ENCODE peak calls at places on chromosomes 12 and 14, in six cellular contexts. One of them, this sample, is unnamed.

GRCh38 chr14:52342849-52343606 is 28.9 kb downstream of the PTGER2 start:
- DNase-seq in uterus: no peak
- DNase-seq in upper lobe of right lung: no peak
- DNase-seq in mammary epithelial cell: peak; percentile 58
- DNase-seq in mucosa of descending colon: no peak
- DNase-seq in endodermal cell: no peak
- DNase-seq in this sample: no peak

GRCh38 chr12:110071504-110071903 is 23.2 kb upstream of the C12orf76 start:
- DNase-seq in uterus: no peak
- DNase-seq in upper lobe of right lung: no peak
- DNase-seq in mammary epithelial cell: no peak
- DNase-seq in mucosa of descending colon: no peak
- DNase-seq in endodermal cell: no peak
- DNase-seq in this sample: no peak

GRCh38 chr14:53226553-53226952 is 73.4 kb upstream of the DDHD1 start:
- DNase-seq in uterus: no peak
- DNase-seq in upper lobe of right lung: no peak
- DNase-seq in mammary epithelial cell: peak; percentile 15
- DNase-seq in mucosa of descending colon: no peak
- DNase-seq in endodermal cell: no peak
- DNase-seq in this sample: no peak

GRCh38 chr14:20556500-20557211 is 4.2 kb downstream of the RNASE9 start:
- DNase-seq in uterus: no peak
- DNase-seq in upper lobe of right lung: no peak
- DNase-seq in mammary epithelial cell: no peak
- DNase-seq in mucosa of descending colon: no peak
- DNase-seq in endodermal cell: no peak
- DNase-seq in this sample: no peak

GRCh38 chr12:117733292-117733805 is 235.4 kb downstream of the KSR2 start:
- DNase-seq in uterus: no peak
- DNase-seq in upper lobe of right lung: no peak
- DNase-seq in mammary epithelial cell: no peak
- DNase-seq in mucosa of descending colon: no peak
- DNase-seq in endodermal cell: no peak
- DNase-seq in this sample: no peak

GRCh38 chr14:61296707-61297502 is 15.8 kb upstream of the TMEM30B start:
- DNase-seq in uterus: no peak
- DNase-seq in upper lobe of right lung: no peak
- DNase-seq in mammary epithelial cell: peak; percentile 37
- DNase-seq in mucosa of descending colon: no peak
- DNase-seq in endodermal cell: no peak
- DNase-seq in this sample: peak; percentile 65

GRCh38 chr12:65786041-65786440 is 38.2 kb upstream of the HMGA2 start:
- DNase-seq in uterus: no peak
- DNase-seq in upper lobe of right lung: no peak
- DNase-seq in mammary epithelial cell: no peak
- DNase-seq in mucosa of descending colon: no peak
- DNase-seq in endodermal cell: no peak
- DNase-seq in this sample: no peak

GRCh38 chr12:50390284-50390683 is 6.1 kb downstream of the FAM186A start:
- DNase-seq in uterus: no peak
- DNase-seq in upper lobe of right lung: no peak
- DNase-seq in mammary epithelial cell: peak; percentile 92
- DNase-seq in mucosa of descending colon: no peak
- DNase-seq in endodermal cell: no peak
- DNase-seq in this sample: peak; percentile 76

GRCh38 chr12:98371419-98371818 is 144.0 kb upstream of the TMPO start:
- DNase-seq in uterus: no peak
- DNase-seq in upper lobe of right lung: no peak
- DNase-seq in mammary epithelial cell: no peak
- DNase-seq in mucosa of descending colon: no peak
- DNase-seq in endodermal cell: no peak
- DNase-seq in this sample: no peak

GRCh38 chr14:100664234-100664633 is 62.5 kb upstream of the DLK1 start:
- DNase-seq in uterus: no peak
- DNase-seq in upper lobe of right lung: no peak
- DNase-seq in mammary epithelial cell: no peak
- DNase-seq in mucosa of descending colon: no peak
- DNase-seq in endodermal cell: peak; percentile 53
- DNase-seq in this sample: no peak

GRCh38 chr12:15011162-15011561 is 38.3 kb downstream of the PDE6H start:
- DNase-seq in uterus: no peak
- DNase-seq in upper lobe of right lung: no peak
- DNase-seq in mammary epithelial cell: no peak
- DNase-seq in mucosa of descending colon: no peak
- DNase-seq in endodermal cell: peak; percentile 63
- DNase-seq in this sample: no peak

GRCh38 chr12:127480775-127481314 is 786.1 kb upstream of the TMEM132C start:
- DNase-seq in uterus: no peak
- DNase-seq in upper lobe of right lung: no peak
- DNase-seq in mammary epithelial cell: no peak
- DNase-seq in mucosa of descending colon: no peak
- DNase-seq in endodermal cell: no peak
- DNase-seq in this sample: peak; percentile 21

GRCh38 chr14:66015046-66015780 is 471.0 kb upstream of the CCDC196 start:
- DNase-seq in uterus: no peak
- DNase-seq in upper lobe of right lung: no peak
- DNase-seq in mammary epithelial cell: no peak
- DNase-seq in mucosa of descending colon: no peak
- DNase-seq in endodermal cell: no peak
- DNase-seq in this sample: no peak

GRCh38 chr12:29771786-29772185 is 12.0 kb downstream of the TMTC1 start:
- DNase-seq in uterus: no peak
- DNase-seq in upper lobe of right lung: no peak
- DNase-seq in mammary epithelial cell: peak; percentile 66
- DNase-seq in mucosa of descending colon: no peak
- DNase-seq in endodermal cell: no peak
- DNase-seq in this sample: no peak

GRCh38 chr12:95085612-95086011 is 12.2 kb upstream of the NR2C1 start:
- DNase-seq in uterus: no peak
- DNase-seq in upper lobe of right lung: no peak
- DNase-seq in mammary epithelial cell: no peak
- DNase-seq in mucosa of descending colon: no peak
- DNase-seq in endodermal cell: no peak
- DNase-seq in this sample: no peak

GRCh38 chr12:20264608-20265114 is 103.7 kb upstream of the PDE3A start:
- DNase-seq in uterus: no peak
- DNase-seq in upper lobe of right lung: no peak
- DNase-seq in mammary epithelial cell: no peak
- DNase-seq in mucosa of descending colon: no peak
- DNase-seq in endodermal cell: peak; percentile 89
- DNase-seq in this sample: no peak

GRCh38 chr14:36519431-36520321 is at the start of gene NKX2-1:
- DNase-seq in uterus: no peak
- DNase-seq in upper lobe of right lung: peak; percentile 89
- DNase-seq in mammary epithelial cell: no peak
- DNase-seq in mucosa of descending colon: peak; percentile 21
- DNase-seq in endodermal cell: peak; percentile 87
- DNase-seq in this sample: no peak

GRCh38 chr12:70645494-70646317 is 8.5 kb upstream of the PTPRB start:
- DNase-seq in uterus: peak; percentile 60
- DNase-seq in upper lobe of right lung: no peak
- DNase-seq in mammary epithelial cell: peak; percentile 87
- DNase-seq in mucosa of descending colon: no peak
- DNase-seq in endodermal cell: peak; percentile 68
- DNase-seq in this sample: peak; percentile 75

GRCh38 chr12:9730591-9730990 is 2.3 kb downstream of the CLECL1 start:
- DNase-seq in uterus: no peak
- DNase-seq in upper lobe of right lung: no peak
- DNase-seq in mammary epithelial cell: no peak
- DNase-seq in mucosa of descending colon: no peak
- DNase-seq in endodermal cell: no peak
- DNase-seq in this sample: no peak

GRCh38 chr14:92688434-92689375 is 59.7 kb downstream of the LGMN start:
- DNase-seq in uterus: no peak
- DNase-seq in upper lobe of right lung: peak; percentile 63
- DNase-seq in mammary epithelial cell: no peak
- DNase-seq in mucosa of descending colon: peak; percentile 59
- DNase-seq in endodermal cell: no peak
- DNase-seq in this sample: peak; percentile 25

GRCh38 chr12:26010293-26010821 is 51.9 kb downstream of the RASSF8 start:
- DNase-seq in uterus: no peak
- DNase-seq in upper lobe of right lung: no peak
- DNase-seq in mammary epithelial cell: peak; percentile 53
- DNase-seq in mucosa of descending colon: no peak
- DNase-seq in endodermal cell: no peak
- DNase-seq in this sample: no peak

GRCh38 chr12:24491968-24492367 is 456.9 kb downstream of the BCAT1 start:
- DNase-seq in uterus: no peak
- DNase-seq in upper lobe of right lung: no peak
- DNase-seq in mammary epithelial cell: no peak
- DNase-seq in mucosa of descending colon: no peak
- DNase-seq in endodermal cell: no peak
- DNase-seq in this sample: no peak

GRCh38 chr12:131129839-131130238 is 176.1 kb downstream of the ADGRD1 start:
- DNase-seq in uterus: no peak
- DNase-seq in upper lobe of right lung: peak; percentile 40
- DNase-seq in mammary epithelial cell: no peak
- DNase-seq in mucosa of descending colon: no peak
- DNase-seq in endodermal cell: no peak
- DNase-seq in this sample: no peak

DNA sequence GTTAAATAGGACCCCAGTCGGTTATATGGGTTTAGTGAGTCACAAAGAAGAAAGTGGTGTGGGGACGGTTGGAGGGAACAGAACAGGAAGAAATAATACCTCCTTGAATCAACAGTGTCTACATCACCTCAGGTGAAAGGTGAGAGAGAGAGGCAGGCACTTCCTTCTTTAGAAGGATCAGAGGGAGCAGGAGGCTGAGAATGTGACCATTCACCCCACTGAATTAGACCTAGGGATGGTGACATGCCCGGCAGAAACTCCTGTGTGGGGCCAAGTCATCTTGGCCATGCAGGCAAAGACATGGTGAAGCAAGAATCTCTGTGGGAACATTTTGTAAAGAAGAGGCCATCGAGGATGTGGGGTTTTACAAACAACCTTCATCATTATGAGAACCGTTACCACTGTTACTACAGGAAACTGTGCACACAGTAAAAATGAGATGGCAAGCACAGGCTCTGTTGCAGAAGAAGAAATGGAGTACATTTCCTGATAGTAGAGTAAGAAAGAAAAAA is 1196.9 kb downstream of the VRK1 start:
- DNase-seq in uterus: no peak
- DNase-seq in upper lobe of right lung: no peak
- DNase-seq in mammary epithelial cell: no peak
- DNase-seq in mucosa of descending colon: no peak
- DNase-seq in endodermal cell: no peak
- DNase-seq in this sample: peak; percentile 58
- H3K4me3 ChIP-seq in uterus: no peak overlapping the region
- H3K4me3 ChIP-seq in upper lobe of right lung: no peak overlapping the region
- H3K4me3 ChIP-seq in mammary epithelial cell: no peak overlapping the region
- H3K4me3 ChIP-seq in mucosa of descending colon: no peak overlapping the region
- H3K4me3 ChIP-seq in endodermal cell: no peak overlapping the region
- H3K4me3 ChIP-seq in this sample: no peak overlapping the region

GRCh38 chr12:47772738-47773061 is 338 bp upstream of the SLC48A1 start:
- DNase-seq in uterus: no peak
- DNase-seq in upper lobe of right lung: no peak
- DNase-seq in mammary epithelial cell: no peak
- DNase-seq in mucosa of descending colon: no peak
- DNase-seq in endodermal cell: no peak
- DNase-seq in this sample: no peak

GRCh38 chr12:47773062-47773857 is at the start of gene SLC48A1:
- DNase-seq in uterus: peak; percentile 58
- DNase-seq in upper lobe of right lung: peak; percentile 90
- DNase-seq in mammary epithelial cell: no peak
- DNase-seq in mucosa of descending colon: peak; percentile 87
- DNase-seq in endodermal cell: peak; percentile 94
- DNase-seq in this sample: peak; percentile 67

GRCh38 chr12:47773858-47774580 is 981 bp downstream of the SLC48A1 start:
- DNase-seq in uterus: no peak
- DNase-seq in upper lobe of right lung: no peak
- DNase-seq in mammary epithelial cell: no peak
- DNase-seq in mucosa of descending colon: no peak
- DNase-seq in endodermal cell: no peak
- DNase-seq in this sample: no peak

GRCh38 chr12:47771304-47771703 is 1.7 kb upstream of the SLC48A1 start:
- DNase-seq in uterus: no peak
- DNase-seq in upper lobe of right lung: no peak
- DNase-seq in mammary epithelial cell: no peak
- DNase-seq in mucosa of descending colon: no peak
- DNase-seq in endodermal cell: no peak
- DNase-seq in this sample: no peak

DNA sequence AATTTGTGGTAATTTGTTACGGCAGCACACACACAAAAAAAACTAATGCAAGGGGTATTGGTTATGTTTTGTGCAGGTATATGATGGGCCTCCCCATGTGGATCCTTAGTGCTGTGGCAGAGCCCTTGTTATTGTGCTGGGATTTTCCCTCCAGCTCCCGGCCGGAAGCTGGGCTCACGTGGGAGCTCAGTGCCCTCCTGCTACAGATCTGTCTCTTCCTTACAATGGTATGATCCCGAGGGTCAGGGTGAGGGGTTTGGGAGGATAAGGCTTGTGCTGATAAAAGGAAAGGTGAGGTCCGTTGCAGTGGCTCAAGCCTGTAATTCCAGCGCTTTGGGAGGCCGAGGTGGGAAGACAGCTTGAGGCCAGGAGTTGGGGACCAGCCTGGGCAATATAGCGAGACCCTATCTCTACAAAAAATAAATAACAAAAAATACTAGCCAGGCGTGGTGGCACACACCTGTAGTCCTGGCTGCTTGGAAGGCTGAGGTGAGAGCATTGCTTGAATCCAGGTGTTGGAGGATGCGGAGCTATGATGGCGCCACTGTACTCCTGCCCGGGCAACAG is 861 bp upstream of the SLC48A1 start:
- DNase-seq in uterus: no peak
- DNase-seq in upper lobe of right lung: no peak
- DNase-seq in mammary epithelial cell: no peak
- DNase-seq in mucosa of descending colon: no peak
- DNase-seq in endodermal cell: no peak
- DNase-seq in this sample: no peak
- H3K4me3 ChIP-seq in uterus: no peak overlapping the region
- H3K4me3 ChIP-seq in upper lobe of right lung: peak overlapping the region; percentile 93
- H3K4me3 ChIP-seq in mammary epithelial cell: no peak overlapping the region
- H3K4me3 ChIP-seq in mucosa of descending colon: no peak overlapping the region
- H3K4me3 ChIP-seq in endodermal cell: no peak overlapping the region
- H3K4me3 ChIP-seq in this sample: no peak overlapping the region

GRCh38 chr14:22996823-22997301 is 13.1 kb downstream of the C14orf93 start:
- DNase-seq in uterus: peak; percentile 57
- DNase-seq in upper lobe of right lung: no peak
- DNase-seq in mammary epithelial cell: no peak
- DNase-seq in mucosa of descending colon: no peak
- DNase-seq in endodermal cell: no peak
- DNase-seq in this sample: no peak
- H3K4me3 ChIP-seq in uterus: no peak overlapping the region
- H3K4me3 ChIP-seq in upper lobe of right lung: no peak overlapping the region
- H3K4me3 ChIP-seq in mammary epithelial cell: no peak overlapping the region
- H3K4me3 ChIP-seq in mucosa of descending colon: no peak overlapping the region
- H3K4me3 ChIP-seq in endodermal cell: no peak overlapping the region
- H3K4me3 ChIP-seq in this sample: no peak overlapping the region

DNA sequence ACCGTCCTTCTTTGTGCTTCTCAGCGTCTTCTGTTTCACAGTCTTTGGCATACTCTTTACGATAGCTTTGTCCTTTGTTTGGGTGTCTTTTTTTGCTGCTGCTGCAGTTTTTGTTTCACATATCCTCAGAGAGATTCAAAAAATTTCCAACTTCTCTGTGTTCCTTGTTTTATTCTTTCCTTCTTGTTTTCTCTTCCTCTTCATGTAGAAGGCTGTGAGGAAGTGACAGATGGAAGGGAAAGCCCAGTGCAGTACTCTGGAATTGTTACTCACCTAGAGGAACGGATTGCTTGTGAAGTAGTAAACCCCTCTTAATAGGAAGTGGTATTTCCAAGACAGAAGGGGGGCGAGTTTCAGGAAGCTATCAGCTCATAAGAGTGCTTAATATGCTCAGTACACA is 1.7 kb downstream of the CREBL2 start:
- DNase-seq in uterus: no peak
- DNase-seq in upper lobe of right lung: no peak
- DNase-seq in mammary epithelial cell: no peak
- DNase-seq in mucosa of descending colon: no peak
- DNase-seq in endodermal cell: no peak
- DNase-seq in this sample: no peak
- H3K4me3 ChIP-seq in uterus: no peak overlapping the region
- H3K4me3 ChIP-seq in upper lobe of right lung: no peak overlapping the region
- H3K4me3 ChIP-seq in mammary epithelial cell: no peak overlapping the region
- H3K4me3 ChIP-seq in mucosa of descending colon: no peak overlapping the region
- H3K4me3 ChIP-seq in endodermal cell: peak overlapping the region; percentile 89
- H3K4me3 ChIP-seq in this sample: no peak overlapping the region

This sample was measured in small intestine.